ENCODE peak calls at places on chromosomes 11 and 22, in four cellular contexts. H is cardiac muscle cell; X is CD4-positive, CD25-positive, alpha-beta regulatory T cell; L is CD8-positive, alpha-beta memory T cell. K is an unnamed sample.

GRCh38 chr11:662689-663274 is 25.7 kb downstream of the DRD4 start:
- DNase-seq in H (peak; percentile 68), X (peak; percentile 12), L (peak; percentile 45), K (peak; percentile 18)

GRCh38 chr22:19103881-19104821 is 18.1 kb downstream of the DGCR2 start:
- DNase-seq in H (no peak), X (no peak), L (no peak), K (no peak)

GRCh38 chr11:133790995-133791394 is 54.3 kb downstream of the SPATA19 start:
- DNase-seq in H (no peak), X (no peak), L (no peak), K (no peak)

GRCh38 chr11:99911116-99911515 is 776.0 kb upstream of the ARHGAP42 start:
- DNase-seq in H (no peak), X (no peak), L (no peak), K (no peak)

GRCh38 chr11:45275823-45276222 is 10.3 kb downstream of the SYT13 start:
- DNase-seq in H (peak; percentile 39), X (no peak), L (no peak), K (no peak)

GRCh38 chr11:126150256-126150655 is 61.2 kb downstream of the RPUSD4 start:
- DNase-seq in H (no peak), X (no peak), L (no peak), K (no peak)

GRCh38 chr11:26186389-26186788 is 145.5 kb upstream of the ANO3 start:
- DNase-seq in H (no peak), X (no peak), L (no peak), K (no peak)

GRCh38 chr11:108693852-108694251 is 29.0 kb downstream of the DDX10 start:
- DNase-seq in H (peak; percentile 30), X (no peak), L (no peak), K (no peak)

GRCh38 chr11:68673991-68674390 is 10.4 kb upstream of the GAL start:
- DNase-seq in H (no peak), X (no peak), L (no peak), K (no peak)

GRCh38 chr22:30441088-30441487 is 15.5 kb downstream of the MTFP1 start:
- DNase-seq in H (no peak), X (no peak), L (no peak), K (no peak)

GRCh38 chr11:19435306-19435989 is 194.7 kb upstream of the E2F8 start:
- DNase-seq in H (no peak), X (no peak), L (no peak), K (no peak)

GRCh38 chr11:88631497-88631896 is 294.0 kb upstream of the CTSC start:
- DNase-seq in H (no peak), X (no peak), L (no peak), K (no peak)

GRCh38 chr11:15663778-15664218 is 549.1 kb downstream of the INSC start:
- DNase-seq in H (no peak), X (no peak), L (no peak), K (no peak)

GRCh38 chr11:74322667-74323066 is 11.2 kb upstream of the P4HA3 start:
- DNase-seq in H (peak; percentile 60), X (no peak), L (no peak), K (no peak)

GRCh38 chr11:18100926-18101656 is 4.8 kb downstream of the SAAL1 start:
- DNase-seq in H (no peak), X (no peak), L (no peak), K (no peak)

GRCh38 chr11:72353861-72354260 is 80.5 kb downstream of the CLPB start:
- DNase-seq in H (peak; percentile 41), X (no peak), L (no peak), K (no peak)

GRCh38 chr11:84648413-84648812 is 978.7 kb downstream of the DLG2 start:
- DNase-seq in H (no peak), X (no peak), L (no peak), K (no peak)

GRCh38 chr11:64245797-64246623 is 733 bp downstream of the PPP1R14B start:
- DNase-seq in H (peak; percentile 79), X (peak; percentile 50), L (peak; percentile 36), K (peak; percentile 35)

GRCh38 chr11:3866206-3866605 is 10.7 kb downstream of the STIM1 start:
- DNase-seq in H (peak; percentile 35), X (no peak), L (no peak), K (no peak)

GRCh38 chr11:73252577-73253191 is 19.5 kb upstream of the P2RY6 start:
- DNase-seq in H (no peak), X (no peak), L (peak; percentile 18), K (no peak)

GRCh38 chr11:33775832-33776231 is 1.5 kb upstream of the FBXO3 start:
- DNase-seq in H (no peak), X (no peak), L (no peak), K (no peak)

GRCh38 chr11:68686486-68686885 is 2.1 kb downstream of the GAL start:
- DNase-seq in H (no peak), X (no peak), L (no peak), K (no peak)

GRCh38 chr11:86245369-86246292 is 1.1 kb downstream of the EED start:
- DNase-seq in H (peak; percentile 19), X (peak; percentile 25), L (peak; percentile 17), K (peak; percentile 2)

GRCh38 chr11:65366340-65366773 is 11.8 kb downstream of the TIGD3 start:
- DNase-seq in H (peak; percentile 91), X (peak; percentile 19), L (peak; percentile 61), K (peak; percentile 30)

GRCh38 chr22:20092477-20092854 is 12.4 kb downstream of the DGCR8 start:
- DNase-seq in H (no peak), X (no peak), L (no peak), K (no peak)

GRCh38 chr11:83410605-83411565 is 124.7 kb upstream of the CCDC90B start:
- DNase-seq in H (no peak), X (no peak), L (no peak), K (no peak)

GRCh38 chr11:61581030-61581928 is at the start of gene SYT7:
- DNase-seq in H (peak; percentile 99), X (peak; percentile 83), L (peak; percentile 97), K (peak; percentile 87)

GRCh38 chr11:22822204-22822603 is 7.4 kb downstream of the SVIP start:
- DNase-seq in H (no peak), X (no peak), L (no peak), K (no peak)

GRCh38 chr22:37248251-37248650 is 4.2 kb upstream of the RAC2 start:
- DNase-seq in H (no peak), X (no peak), L (no peak), K (no peak)

GRCh38 chr11:120715239-120715638 is 203.7 kb downstream of the GRIK4 start:
- DNase-seq in H (peak; percentile 21), X (no peak), L (no peak), K (no peak)
- H3K27me3 ChIP-seq in H (peaks cover 4% of the 10 kb centered on the region), X (peaks cover 3% of the 10 kb centered on the region), L (no peaks in the 10 kb centered on the region), K (no peaks in the 10 kb centered on the region)

DNA sequence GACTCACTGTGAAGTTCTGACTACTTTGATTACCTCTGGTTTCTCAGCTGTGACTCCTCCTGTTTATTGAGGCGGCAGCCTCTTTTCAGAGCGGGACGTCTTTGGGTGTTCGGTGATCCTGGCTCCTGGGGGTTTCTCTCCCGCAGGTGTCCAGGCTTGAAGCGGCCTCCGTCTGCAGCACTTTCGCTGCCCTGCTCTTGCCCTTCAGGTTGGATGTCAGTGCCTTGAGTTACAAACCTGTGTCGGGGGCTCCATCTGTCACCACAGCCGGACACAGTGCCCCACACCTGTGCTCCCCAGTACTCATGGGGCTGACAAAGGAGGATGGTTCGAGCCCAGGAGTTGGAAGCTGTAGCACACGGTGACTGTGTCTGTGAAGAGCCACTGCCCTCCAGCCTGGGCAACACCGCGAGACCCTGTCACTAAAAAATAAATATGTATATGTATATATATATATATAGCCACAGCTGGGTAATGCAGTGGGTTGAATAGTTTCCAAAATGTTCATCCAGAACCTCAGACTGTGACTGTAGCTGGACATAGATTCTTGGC is 104.1 kb downstream of the BRD1 start:
- DNase-seq in H (no peak), X (no peak), L (no peak), K (no peak)
- H3K27me3 ChIP-seq in H (peaks cover 73% of the 10 kb centered on the region), X (peaks cover 2% of the 10 kb centered on the region), L (peaks cover 14% of the 10 kb centered on the region), K (peaks cover 5% of the 10 kb centered on the region)

DNA sequence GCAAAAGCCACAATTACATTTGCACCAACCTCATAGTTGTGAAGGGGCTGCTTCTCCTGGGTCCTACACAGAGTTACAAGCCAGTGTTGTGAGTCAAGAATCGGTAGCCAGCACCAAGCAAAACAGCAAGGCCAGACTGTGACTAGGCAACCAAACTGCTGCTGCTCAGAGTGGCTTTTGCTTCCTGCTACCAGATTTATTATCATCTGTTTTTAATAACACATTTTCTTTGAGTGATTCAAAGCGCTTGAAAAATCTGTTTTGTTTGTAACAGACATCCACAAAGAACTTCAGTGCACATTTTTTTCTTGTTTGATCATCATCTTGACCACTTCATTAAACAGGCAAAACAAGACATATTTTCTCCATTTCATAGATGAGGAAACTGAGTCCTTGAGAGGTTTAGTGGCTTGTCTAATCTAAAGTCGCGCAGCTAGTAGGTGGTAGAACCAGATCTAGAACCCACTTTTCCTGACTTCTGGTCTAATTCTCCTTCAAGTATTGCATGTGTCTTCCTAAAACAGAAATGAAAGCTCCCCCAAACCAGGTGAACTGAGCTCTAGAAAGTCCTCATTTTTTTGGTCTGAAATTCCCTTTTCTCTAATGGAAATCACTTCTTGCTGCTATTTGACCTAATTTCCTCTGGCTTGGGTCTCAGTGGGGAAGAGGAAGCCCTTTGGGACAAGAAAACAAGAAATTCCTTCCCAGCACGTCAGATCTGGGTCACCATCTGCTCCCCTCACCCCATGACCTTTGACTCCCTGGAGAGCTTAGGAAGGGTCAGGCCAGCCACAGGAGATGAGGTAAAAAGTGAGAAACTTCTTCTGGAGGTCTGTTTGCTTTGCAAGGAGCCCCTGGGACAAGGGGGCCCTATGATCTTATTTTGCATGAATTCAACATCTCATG is 39.9 kb downstream of the CWC15 start:
- DNase-seq in H (peak; percentile 91), X (no peak), L (no peak), K (no peak)
- H3K27me3 ChIP-seq in H (no peaks in the 10 kb centered on the region), X (no peaks in the 10 kb centered on the region), L (no peaks in the 10 kb centered on the region), K (no peaks in the 10 kb centered on the region)

GRCh38 chr11:10908215-10908990 is 50.5 kb upstream of the ZBED5 start:
- DNase-seq in H (peak; percentile 95), X (no peak), L (no peak), K (no peak)
- H3K27me3 ChIP-seq in H (no peaks in the 10 kb centered on the region), X (no peaks in the 10 kb centered on the region), L (no peaks in the 10 kb centered on the region), K (no peaks in the 10 kb centered on the region)

GRCh38 chr11:70510106-70510505 is 111.8 kb downstream of the CTTN start:
- DNase-seq in H (no peak), X (no peak), L (no peak), K (no peak)

GRCh38 chr11:70507466-70508230 is 109.3 kb downstream of the CTTN start:
- DNase-seq in H (no peak), X (no peak), L (no peak), K (no peak)

GRCh38 chr11:70508231-70508480 is 109.8 kb downstream of the CTTN start:
- DNase-seq in H (no peak), X (no peak), L (no peak), K (no peak)

GRCh38 chr11:70510571-70510970 is 112.2 kb downstream of the CTTN start:
- DNase-seq in H (no peak), X (no peak), L (no peak), K (no peak)

DNA sequence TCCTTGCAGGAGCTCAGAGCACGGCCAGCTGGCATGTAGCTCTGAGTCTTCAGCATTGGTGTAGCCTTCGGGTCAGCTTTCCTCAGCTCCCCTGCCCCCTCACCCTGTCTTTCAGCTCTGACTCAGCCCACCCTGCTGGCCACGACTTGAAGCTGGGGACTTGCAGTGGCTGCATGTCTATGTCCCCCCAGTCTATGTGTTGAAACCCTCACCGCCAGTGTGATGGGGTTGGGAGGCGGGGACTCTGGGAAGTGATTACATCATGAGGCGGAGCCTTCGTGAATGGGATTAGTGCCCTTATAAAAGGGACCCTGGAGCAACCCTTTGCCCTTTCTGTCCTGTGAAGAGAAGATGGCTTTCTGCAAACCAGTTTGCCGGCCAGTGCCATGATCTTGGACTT is 111.1 kb downstream of the CTTN start:
- DNase-seq in H (no peak), X (no peak), L (no peak), K (no peak)
- H3K27me3 ChIP-seq in H (no peaks in the 10 kb centered on the region), X (no peaks in the 10 kb centered on the region), L (no peaks in the 10 kb centered on the region), K (no peaks in the 10 kb centered on the region)